ENCODE peak calls at places on chromosomes 4 and X, in six cellular contexts. Q, B, Y, U, W and P are unnamed samples.

GRCh38 chrX:40827331-40827730 is 92.0 kb upstream of the MED14 start:
- DNase-seq in B (no peak), W (no peak), Y (no peak), Q (no peak), U (no peak), P (no peak)

GRCh38 chrX:51876441-51876840 is 17.0 kb upstream of the MAGED1 start:
- DNase-seq in Y (peak), U (no peak), Q (no peak), W (peak), B (no peak), P (no peak)

GRCh38 chr4:78634011-78634664 is 82.6 kb downstream of the ANXA3 start:
- DNase-seq in Y (no peak), W (no peak), Q (no peak), U (no peak), B (no peak), P (no peak)

GRCh38 chr4:74934016-74934821 is 1.3 kb downstream of the PARM1 start:
- DNase-seq in B (peak), W (peak), Q (peak), U (peak), Y (peak), P (peak)

GRCh38 chrX:154082396-154083133 is 15.0 kb downstream of the MECP2 start:
- DNase-seq in W (peak), Q (no peak), U (no peak), Y (peak), B (peak), P (peak)

GRCh38 chr4:23476514-23477090 is 413.2 kb downstream of the PPARGC1A start:
- DNase-seq in B (peak), W (no peak), U (no peak), Q (no peak), Y (no peak), P (no peak)

GRCh38 chr4:165476214-165477098 is 97.6 kb downstream of the CPE start:
- DNase-seq in Q (no peak), W (peak), B (peak), Y (peak), U (no peak), P (peak)

GRCh38 chrX:24149346-24150050 is at the start of gene ZFX:
- DNase-seq in Q (no peak), W (peak), Y (peak), B (peak), U (peak), P (peak)

GRCh38 chr4:25916870-25917269 is 2.9 kb downstream of the SMIM20 start:
- DNase-seq in U (no peak), Q (no peak), B (no peak), W (no peak), Y (no peak), P (no peak)

GRCh38 chr4:123301942-123302341 is 94.7 kb upstream of the SPRY1 start:
- DNase-seq in U (no peak), B (peak), W (no peak), Y (no peak), Q (no peak), P (no peak)

GRCh38 chrX:87064522-87064921 is 453.1 kb upstream of the KLHL4 start:
- DNase-seq in Y (no peak), B (no peak), U (no peak), W (no peak), Q (no peak), P (peak)

GRCh38 chrX:29662759-29663503 is 552.4 kb upstream of the MAGEB2 start:
- DNase-seq in Y (peak), U (no peak), B (peak), Q (no peak), W (peak), P (peak)

GRCh38 chrX:323721-324628 is 5.4 kb upstream of the GTPBP6 start:
- DNase-seq in U (no peak), Y (peak), W (no peak), B (peak), Q (no peak), P (peak)